ENCODE peak calls at places on chromosome 4, in eight cellular contexts. N, S, F, D, M, Z, C and H are unnamed samples.

GRCh38 chr4:156778606-156779005 is 193.0 kb downstream of the PDGFC start:
- DNase-seq in N (no peak), S (no peak), F (no peak), D (no peak), M (no peak), Z (no peak), C (no peak), H (no peak)

GRCh38 chr4:118683513-118683912 is 1.7 kb upstream of the METTL14 start:
- DNase-seq in N (no peak), S (no peak), F (no peak), D (no peak), M (peak; percentile 46), Z (no peak), C (no peak), H (no peak)

GRCh38 chr4:20194079-20195013 is 57.4 kb upstream of the SLIT2 start:
- DNase-seq in N (no peak), S (no peak), F (no peak), D (no peak), M (no peak), Z (no peak), C (no peak), H (no peak)

GRCh38 chr4:118322831-118323502 is 29.8 kb downstream of the PRSS12 start:
- DNase-seq in N (no peak), S (no peak), F (no peak), D (no peak), M (no peak), Z (no peak), C (no peak), H (no peak)

GRCh38 chr4:147733614-147734344 is 1.9 kb downstream of the ARHGAP10 start:
- DNase-seq in N (no peak), S (no peak), F (no peak), D (no peak), M (no peak), Z (no peak), C (no peak), H (peak; percentile 40)

GRCh38 chr4:21097865-21098264 is 397.6 kb downstream of the PACRGL start:
- DNase-seq in N (no peak), S (no peak), F (no peak), D (no peak), M (no peak), Z (no peak), C (no peak), H (no peak)

GRCh38 chr4:11768251-11768972 is 339.7 kb upstream of the HS3ST1 start:
- DNase-seq in N (no peak), S (no peak), F (no peak), D (no peak), M (no peak), Z (no peak), C (no peak), H (no peak)

GRCh38 chr4:137510866-137511265 is 21.4 kb downstream of the PCDH18 start:
- DNase-seq in N (no peak), S (no peak), F (no peak), D (no peak), M (no peak), Z (no peak), C (no peak), H (no peak)

GRCh38 chr4:104890598-104890997 is 256.1 kb upstream of the TET2 start:
- DNase-seq in N (no peak), S (no peak), F (no peak), D (no peak), M (no peak), Z (no peak), C (no peak), H (no peak)

GRCh38 chr4:110085131-110085530 is 113.3 kb downstream of the ELOVL6 start:
- DNase-seq in N (peak; percentile 59), S (no peak), F (no peak), D (no peak), M (no peak), Z (peak; percentile 63), C (no peak), H (no peak)

GRCh38 chr4:957581-958313 is 15.6 kb downstream of the DGKQ start:
- DNase-seq in N (peak; percentile 50), S (peak; percentile 42), F (peak; percentile 60), D (no peak), M (no peak), Z (no peak), C (peak; percentile 15), H (peak; percentile 66)

GRCh38 chr4:84877051-84877833 is 89.2 kb downstream of the WDFY3 start:
- DNase-seq in N (no peak), S (no peak), F (no peak), D (no peak), M (no peak), Z (no peak), C (no peak), H (no peak)

GRCh38 chr4:77159798-77160197 is 2.8 kb downstream of the CCNG2 start:
- DNase-seq in N (no peak), S (no peak), F (no peak), D (no peak), M (no peak), Z (no peak), C (no peak), H (no peak)

GRCh38 chr4:52824603-52825310 is 37.4 kb upstream of the RASL11B start:
- DNase-seq in N (no peak), S (no peak), F (no peak), D (no peak), M (peak; percentile 21), Z (no peak), C (peak; percentile 36), H (peak; percentile 44)

GRCh38 chr4:52825311-52826090 is 36.6 kb upstream of the RASL11B start:
- DNase-seq in N (no peak), S (no peak), F (no peak), D (no peak), M (peak; percentile 17), Z (peak; percentile 77), C (no peak), H (no peak)

GRCh38 chr4:52822583-52823477 is 39.3 kb upstream of the RASL11B start:
- DNase-seq in N (no peak), S (no peak), F (no peak), D (no peak), M (no peak), Z (no peak), C (no peak), H (no peak)

GRCh38 chr4:52823478-52824092 is 38.5 kb upstream of the RASL11B start:
- DNase-seq in N (no peak), S (no peak), F (no peak), D (no peak), M (no peak), Z (no peak), C (no peak), H (no peak)

DNA sequence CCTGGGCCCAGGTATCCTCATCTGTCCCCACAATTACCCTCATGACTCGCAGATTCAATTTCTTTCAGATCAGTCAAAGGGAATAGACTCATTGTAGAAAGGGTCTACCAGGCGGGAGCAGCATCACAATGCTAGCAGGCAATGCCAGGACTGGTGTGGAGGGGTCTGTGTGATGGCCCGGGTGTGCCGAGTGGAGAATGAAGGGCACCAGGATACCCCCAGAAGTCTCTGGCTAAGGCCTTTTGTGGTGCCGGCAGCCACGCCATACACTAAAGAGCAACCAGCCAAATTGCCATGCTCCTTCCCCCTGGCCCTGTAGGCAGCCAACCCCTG is 37.9 kb upstream of the RASL11B start:
- DNase-seq in N (no peak), S (no peak), F (no peak), D (no peak), M (peak; percentile 20), Z (no peak), C (no peak), H (no peak)
- H3K27ac ChIP-seq in N (no peak overlapping the region), S (no peak overlapping the region), F (no peak overlapping the region), D (peak overlapping the region; percentile 86), M (no peak overlapping the region), Z (no peak overlapping the region), C (peak overlapping the region; percentile 75), H (peak overlapping the region; percentile 79)

DNA sequence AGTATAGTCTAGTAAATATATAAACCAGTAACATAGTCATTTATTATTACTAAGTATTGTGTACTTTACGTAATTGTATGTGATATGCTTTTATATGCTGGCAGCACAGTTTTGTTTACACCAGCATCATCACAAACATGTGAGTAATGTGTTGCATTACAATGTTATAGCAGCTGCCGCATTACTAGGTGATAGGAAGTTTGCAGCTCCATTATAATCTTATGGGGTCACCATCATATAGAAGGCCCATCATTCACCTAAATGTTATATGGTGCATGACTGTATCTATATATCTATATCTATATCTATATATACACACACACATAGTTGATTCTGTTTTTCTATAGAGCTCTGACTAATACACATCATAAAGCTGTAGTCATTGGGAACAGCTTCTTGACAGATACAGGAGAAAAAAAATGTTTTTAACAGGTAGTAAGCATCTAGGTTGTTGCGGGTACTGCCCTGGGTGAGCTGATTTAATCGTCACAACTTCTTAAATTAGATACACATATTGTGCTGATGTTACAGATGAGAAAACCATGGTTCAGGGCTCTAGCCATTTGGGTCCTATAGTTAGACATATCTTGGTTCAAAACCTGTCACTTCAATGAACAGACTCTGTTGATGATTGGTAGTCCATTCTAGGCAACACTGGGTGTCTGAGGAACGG is 77.9 kb downstream of the CLNK start:
- DNase-seq in N (no peak), S (no peak), F (no peak), D (no peak), M (no peak), Z (no peak), C (no peak), H (no peak)
- H3K27ac ChIP-seq in N (no peak overlapping the region), S (no peak overlapping the region), F (no peak overlapping the region), D (no peak overlapping the region), M (no peak overlapping the region), Z (no peak overlapping the region), C (no peak overlapping the region), H (no peak overlapping the region)

GRCh38 chr4:186702940-186703339 is 20.7 kb downstream of the FAT1 start:
- DNase-seq in N (no peak), S (no peak), F (no peak), D (no peak), M (no peak), Z (no peak), C (no peak), H (no peak)
- H3K27ac ChIP-seq in N (no peak overlapping the region), S (no peak overlapping the region), F (no peak overlapping the region), D (no peak overlapping the region), M (no peak overlapping the region), Z (no peak overlapping the region), C (peak overlapping the region; percentile 90), H (peak overlapping the region; percentile 91)

DNA sequence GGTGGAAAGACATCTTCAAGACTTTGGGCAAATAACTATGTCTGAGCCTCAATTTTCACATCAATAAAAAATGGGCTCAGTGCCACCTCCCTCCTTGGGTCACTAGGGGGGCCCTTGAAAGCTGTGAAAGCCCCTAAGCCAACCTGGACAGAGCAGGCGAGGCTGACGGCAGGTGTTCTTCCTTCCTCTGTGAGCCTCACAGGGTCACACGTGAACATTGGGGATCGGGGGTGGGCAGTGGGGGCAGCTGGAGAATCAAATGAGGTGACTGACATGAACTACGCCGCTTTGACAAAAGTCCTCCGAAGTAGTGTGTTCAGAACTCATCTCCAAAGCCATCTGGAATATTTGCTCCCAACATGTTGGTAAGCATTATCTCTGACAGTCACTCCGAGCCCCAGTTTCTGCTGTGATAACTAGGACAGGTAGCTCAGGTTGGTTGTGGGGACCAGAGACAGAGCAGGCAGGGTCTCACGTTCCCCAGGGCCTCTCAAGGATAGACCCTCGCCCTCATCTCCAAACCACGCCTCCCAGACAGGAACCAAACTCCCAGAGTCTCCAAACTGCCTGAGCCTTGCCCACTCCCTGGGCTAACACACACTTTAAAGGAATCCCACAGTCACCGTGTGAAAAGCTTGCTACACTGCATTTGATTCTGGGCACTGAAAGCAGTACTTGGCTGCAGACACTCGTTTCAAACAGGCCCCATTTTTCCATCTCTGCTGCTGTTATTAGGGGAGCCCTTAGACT is 825 bp upstream of the WFS1 start:
- DNase-seq in N (no peak), S (peak; percentile 42), F (no peak), D (no peak), M (no peak), Z (no peak), C (no peak), H (no peak)
- H3K27ac ChIP-seq in N (peak overlapping the region; percentile 80), S (no peak overlapping the region), F (peak overlapping the region; percentile 33), D (peak overlapping the region; percentile 62), M (no peak overlapping the region), Z (no peak overlapping the region), C (peak overlapping the region; percentile 19), H (no peak overlapping the region)